ENCODE peak calls at places on chromosome 2, in six cellular contexts. U is HCT116, P is HepG2, B is K562, N is GM12878, X is SK-N-SH. F is an unnamed sample.
A peak's percentile ranks its signal among the peaks of the same experiment; 100 is the strongest.

GRCh38 chr2:191933307-191934105 is 86.6 kb upstream of the CAVIN2 start:
- DNase-seq in U (no peak), B (no peak), N (peak; percentile 40), X (no peak), P (no peak), F (no peak)

GRCh38 chr2:240787521-240788472 is 32.2 kb downstream of the KIF1A start:
- DNase-seq in N (no peak), X (no peak), B (no peak), P (no peak), U (no peak), F (no peak)

GRCh38 chr2:20365249-20365817 is 14.7 kb upstream of the PUM2 start:
- DNase-seq in P (no peak), U (no peak), B (no peak), N (peak; percentile 95), X (no peak), F (no peak)

GRCh38 chr2:171432969-171433762 is 624 bp downstream of the METTL8 start:
- DNase-seq in X (peak; percentile 45), U (peak; percentile 63), N (no peak), B (peak; percentile 57), P (peak; percentile 83), F (peak; percentile 57)

GRCh38 chr2:164803772-164804466 is 37.7 kb downstream of the COBLL1 start:
- DNase-seq in X (no peak), P (no peak), N (no peak), B (no peak), U (no peak), F (no peak)

GRCh38 chr2:162967826-162968225 is 129.3 kb upstream of the KCNH7 start:
- DNase-seq in N (no peak), P (no peak), X (no peak), B (no peak), U (no peak), F (no peak)

GRCh38 chr2:150619607-150620330 is 132.3 kb upstream of the RND3 start:
- DNase-seq in U (no peak), P (no peak), B (no peak), X (no peak), N (no peak), F (no peak)

GRCh38 chr2:23350792-23351355 is 34.1 kb upstream of the KLHL29 start:
- DNase-seq in B (no peak), N (no peak), U (no peak), P (no peak), X (no peak), F (no peak)

GRCh38 chr2:12948231-12948962 is 231.7 kb downstream of the TRIB2 start:
- DNase-seq in N (no peak), P (no peak), X (peak; percentile 69), B (no peak), U (no peak), F (no peak)

GRCh38 chr2:55653255-55653654 is 35.8 kb upstream of the PPP4R3B start:
- DNase-seq in B (no peak), N (no peak), X (no peak), U (no peak), P (no peak), F (no peak)

GRCh38 chr2:125169022-125169763 is 1144.1 kb downstream of the CNTNAP5 start:
- DNase-seq in N (no peak), X (no peak), B (no peak), P (no peak), U (no peak), F (no peak)

GRCh38 chr2:46667945-46668344 is 188.6 kb downstream of the TMEM247 start:
- DNase-seq in N (no peak), U (no peak), B (no peak), P (no peak), X (no peak), F (no peak)

GRCh38 chr2:75025633-75026380 is 67.4 kb downstream of the POLE4 start:
- DNase-seq in B (no peak), U (no peak), P (no peak), N (no peak), X (no peak), F (no peak)

GRCh38 chr2:181005809-181006208 is 25.4 kb downstream of the UBE2E3 start:
- DNase-seq in P (no peak), N (no peak), B (no peak), U (no peak), X (no peak), F (no peak)

GRCh38 chr2:15176604-15177003 is 384.5 kb downstream of the NBAS start:
- DNase-seq in N (no peak), X (no peak), U (no peak), B (no peak), P (no peak), F (no peak)

GRCh38 chr2:112155331-112156151 is 17.4 kb downstream of the FBLN7 start:
- DNase-seq in X (no peak), U (no peak), N (no peak), B (no peak), P (no peak), F (no peak)

GRCh38 chr2:187453078-187453641 is 5.1 kb upstream of the CALCRL start:
- DNase-seq in B (no peak), P (no peak), X (peak; percentile 6), U (peak; percentile 29), N (no peak), F (peak; percentile 65)

GRCh38 chr2:232891621-232892071 is 21.6 kb downstream of the SNORC start:
- DNase-seq in P (no peak), X (no peak), B (no peak), U (no peak), N (no peak), F (no peak)

GRCh38 chr2:45269149-45269793 is 260.0 kb upstream of the SIX2 start:
- DNase-seq in U (no peak), N (no peak), X (no peak), P (no peak), B (no peak), F (no peak)

GRCh38 chr2:237625777-237626176 is 1.6 kb upstream of the LRRFIP1 start:
- DNase-seq in N (no peak), U (no peak), X (no peak), B (no peak), P (no peak), F (no peak)

GRCh38 chr2:12697617-12698016 is 19.1 kb upstream of the TRIB2 start:
- DNase-seq in N (no peak), P (no peak), U (no peak), B (no peak), X (no peak), F (no peak)

GRCh38 chr2:54206596-54206995 is 49.4 kb downstream of the TSPYL6 start:
- DNase-seq in N (no peak), U (peak; percentile 37), P (peak; percentile 50), X (peak; percentile 48), B (peak; percentile 25), F (peak; percentile 43)

DNA sequence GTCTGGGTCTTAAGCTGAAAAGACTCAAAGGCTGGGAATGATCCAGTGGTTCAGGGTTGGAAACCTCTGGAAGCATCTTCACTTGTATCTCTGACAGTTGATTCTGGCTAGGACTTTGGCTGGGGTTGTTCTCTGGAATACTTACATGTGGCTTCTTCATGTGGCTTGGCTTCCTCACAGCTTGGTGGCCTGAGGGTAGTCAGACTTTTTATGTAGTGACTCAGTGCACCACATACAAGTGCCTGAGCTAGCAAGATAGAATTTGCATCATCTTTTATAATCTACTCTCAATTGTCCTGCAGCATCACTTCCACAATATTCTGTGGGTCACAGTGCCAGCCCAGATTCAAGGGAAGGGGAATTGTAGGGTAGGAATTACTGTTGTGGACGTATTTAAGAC is 12.0 kb downstream of the MTX2 start:
- DNase-seq in X (no peak), N (no peak), U (no peak), P (no peak), B (no peak), F (no peak)
- TF ChIP-seq REST in X (no peak), N (no peak), U (no peak), P (no peak), B (no peak), F (no peak)

GRCh38 chr2:3600256-3600855 is 5.4 kb downstream of the COLEC11 start:
- DNase-seq in P (no peak), N (no peak), B (no peak), U (no peak), X (no peak), F (no peak)
- H3K4me2 ChIP-seq in P (no peak overlapping the region), N (no peak overlapping the region), B (no peak overlapping the region), U (no peak overlapping the region), X (no peak overlapping the region), F (no peak overlapping the region)

GRCh38 chr2:108621689-108622681 is 87.7 kb downstream of the LIMS1 start:
- DNase-seq in N (no peak), U (no peak), P (no peak), X (no peak), B (no peak), F (peak; percentile 63)

GRCh38 chr2:108620656-108621055 is 86.4 kb downstream of the LIMS1 start:
- DNase-seq in B (no peak), P (no peak), X (no peak), N (no peak), U (no peak), F (no peak)

GRCh38 chr2:108623616-108624015 is 89.3 kb downstream of the LIMS1 start:
- DNase-seq in X (no peak), N (no peak), B (no peak), U (no peak), P (no peak), F (no peak)

GRCh38 chr2:108619916-108620620 is 85.8 kb downstream of the LIMS1 start:
- DNase-seq in U (no peak), X (no peak), B (no peak), N (no peak), P (no peak), F (no peak)

GRCh38 chr2:108621087-108621559 is 86.9 kb downstream of the LIMS1 start:
- DNase-seq in P (no peak), N (no peak), X (no peak), B (peak; percentile 52), U (peak; percentile 19), F (peak; percentile 70)
- TF ChIP-seq POLR2AphosphoS5 in P (no peak), N (peak; percentile 24), X (no peak), B (no peak), U (no peak), F (no peak)

DNA sequence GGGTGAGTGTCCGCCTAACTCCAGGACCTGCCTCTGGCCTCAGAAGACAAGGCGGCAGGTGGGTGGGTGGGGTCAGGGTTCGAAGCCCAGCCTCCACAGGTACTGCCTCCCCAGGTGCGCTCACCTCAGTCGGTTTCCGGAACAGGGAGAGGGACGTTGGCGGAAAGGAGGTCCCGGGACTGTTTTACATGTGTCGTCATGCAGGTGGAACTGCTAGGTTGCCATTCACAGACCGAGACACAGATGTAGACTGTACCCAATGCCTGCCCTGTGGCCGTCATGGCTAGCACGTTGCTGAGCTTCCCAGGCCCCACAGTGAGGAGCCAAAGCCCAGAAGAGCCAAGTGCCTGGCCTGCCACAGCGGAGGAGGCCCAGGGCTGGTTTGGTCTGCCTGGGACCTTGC is 284.0 kb upstream of the HS6ST1 start:
- DNase-seq in B (no peak), X (no peak), U (no peak), P (no peak), N (no peak), F (no peak)
- TF ChIP-seq REST in B (no peak), X (no peak), U (no peak), P (no peak), N (no peak), F (no peak)

F was measured in GM23338.